ENCODE peak calls at places on chromosomes 11 and 22, in nine cellular contexts. One of them, this sample, is unnamed.

GRCh38 chr11:122405788-122406341 is 249.7 kb upstream of the UBASH3B start:
- DNase-seq in COR-L47: no peak
- DNase-seq in NCI-H82: no peak
- DNase-seq in PC-3: no peak
- DNase-seq in NCI-H1092: no peak
- DNase-seq in stimulated activated CD8-positive, alpha-beta memory T cell treated with anti-CD3 and anti-CD28 coated beads, Interleukin-15, amount 100 ng/mL, for 4 hours: no peak
- DNase-seq in gastrocnemius medialis: no peak
- DNase-seq in midbrain: no peak
- DNase-seq in stimulated activated CD4-positive, alpha-beta T cell treated with anti-CD3 and anti-CD28 coated beads, Interleukin-4, amount 100 ng/mL, for 48 hours: no peak
- DNase-seq in this sample: no peak

GRCh38 chr11:110613526-110613925 is 98.7 kb downstream of the ARHGAP20 start:
- DNase-seq in NCI-H1092: no peak
- DNase-seq in COR-L47: no peak
- DNase-seq in NCI-H82: no peak
- DNase-seq in gastrocnemius medialis: no peak
- DNase-seq in stimulated activated CD4-positive, alpha-beta T cell treated with anti-CD3 and anti-CD28 coated beads, Interleukin-4, amount 100 ng/mL, for 48 hours: no peak
- DNase-seq in midbrain: no peak
- DNase-seq in stimulated activated CD8-positive, alpha-beta memory T cell treated with anti-CD3 and anti-CD28 coated beads, Interleukin-15, amount 100 ng/mL, for 4 hours: no peak
- DNase-seq in PC-3: no peak
- DNase-seq in this sample: no peak

GRCh38 chr11:128629516-128630106 is 42.3 kb upstream of the ETS1 start:
- DNase-seq in NCI-H1092: no peak
- DNase-seq in midbrain: no peak
- DNase-seq in gastrocnemius medialis: no peak
- DNase-seq in PC-3: peak
- DNase-seq in COR-L47: no peak
- DNase-seq in NCI-H82: no peak
- DNase-seq in stimulated activated CD8-positive, alpha-beta memory T cell treated with anti-CD3 and anti-CD28 coated beads, Interleukin-15, amount 100 ng/mL, for 4 hours: no peak
- DNase-seq in stimulated activated CD4-positive, alpha-beta T cell treated with anti-CD3 and anti-CD28 coated beads, Interleukin-4, amount 100 ng/mL, for 48 hours: no peak
- DNase-seq in this sample: no peak

GRCh38 chr11:10410844-10411200 is 44.2 kb upstream of the AMPD3 start:
- DNase-seq in NCI-H1092: no peak
- DNase-seq in gastrocnemius medialis: no peak
- DNase-seq in stimulated activated CD4-positive, alpha-beta T cell treated with anti-CD3 and anti-CD28 coated beads, Interleukin-4, amount 100 ng/mL, for 48 hours: no peak
- DNase-seq in stimulated activated CD8-positive, alpha-beta memory T cell treated with anti-CD3 and anti-CD28 coated beads, Interleukin-15, amount 100 ng/mL, for 4 hours: no peak
- DNase-seq in COR-L47: no peak
- DNase-seq in NCI-H82: no peak
- DNase-seq in PC-3: no peak
- DNase-seq in midbrain: no peak
- DNase-seq in this sample: no peak

GRCh38 chr11:68430801-68431200 is 29.8 kb upstream of the PPP6R3 start:
- DNase-seq in NCI-H1092: no peak
- DNase-seq in midbrain: no peak
- DNase-seq in stimulated activated CD8-positive, alpha-beta memory T cell treated with anti-CD3 and anti-CD28 coated beads, Interleukin-15, amount 100 ng/mL, for 4 hours: no peak
- DNase-seq in stimulated activated CD4-positive, alpha-beta T cell treated with anti-CD3 and anti-CD28 coated beads, Interleukin-4, amount 100 ng/mL, for 48 hours: no peak
- DNase-seq in gastrocnemius medialis: no peak
- DNase-seq in NCI-H82: no peak
- DNase-seq in PC-3: peak
- DNase-seq in COR-L47: no peak
- DNase-seq in this sample: no peak

GRCh38 chr11:120179071-120179672 is 31.7 kb upstream of the OAF start:
- DNase-seq in stimulated activated CD4-positive, alpha-beta T cell treated with anti-CD3 and anti-CD28 coated beads, Interleukin-4, amount 100 ng/mL, for 48 hours: no peak
- DNase-seq in NCI-H1092: no peak
- DNase-seq in gastrocnemius medialis: no peak
- DNase-seq in PC-3: no peak
- DNase-seq in COR-L47: no peak
- DNase-seq in NCI-H82: no peak
- DNase-seq in midbrain: no peak
- DNase-seq in stimulated activated CD8-positive, alpha-beta memory T cell treated with anti-CD3 and anti-CD28 coated beads, Interleukin-15, amount 100 ng/mL, for 4 hours: no peak
- DNase-seq in this sample: peak

GRCh38 chr11:133038850-133039249 is 493.5 kb downstream of the OPCML start:
- DNase-seq in stimulated activated CD4-positive, alpha-beta T cell treated with anti-CD3 and anti-CD28 coated beads, Interleukin-4, amount 100 ng/mL, for 48 hours: no peak
- DNase-seq in NCI-H82: no peak
- DNase-seq in midbrain: no peak
- DNase-seq in COR-L47: no peak
- DNase-seq in gastrocnemius medialis: no peak
- DNase-seq in stimulated activated CD8-positive, alpha-beta memory T cell treated with anti-CD3 and anti-CD28 coated beads, Interleukin-15, amount 100 ng/mL, for 4 hours: no peak
- DNase-seq in PC-3: no peak
- DNase-seq in NCI-H1092: no peak
- DNase-seq in this sample: no peak

GRCh38 chr11:121625784-121626506 is 173.2 kb upstream of the SORL1-AS1 start:
- DNase-seq in NCI-H1092: no peak
- DNase-seq in NCI-H82: no peak
- DNase-seq in midbrain: peak
- DNase-seq in COR-L47: no peak
- DNase-seq in gastrocnemius medialis: no peak
- DNase-seq in PC-3: no peak
- DNase-seq in stimulated activated CD8-positive, alpha-beta memory T cell treated with anti-CD3 and anti-CD28 coated beads, Interleukin-15, amount 100 ng/mL, for 4 hours: no peak
- DNase-seq in stimulated activated CD4-positive, alpha-beta T cell treated with anti-CD3 and anti-CD28 coated beads, Interleukin-4, amount 100 ng/mL, for 48 hours: no peak
- DNase-seq in this sample: no peak

GRCh38 chr11:35590412-35590811 is 27.8 kb upstream of the FJX1 start:
- DNase-seq in midbrain: no peak
- DNase-seq in stimulated activated CD8-positive, alpha-beta memory T cell treated with anti-CD3 and anti-CD28 coated beads, Interleukin-15, amount 100 ng/mL, for 4 hours: no peak
- DNase-seq in gastrocnemius medialis: no peak
- DNase-seq in NCI-H1092: no peak
- DNase-seq in stimulated activated CD4-positive, alpha-beta T cell treated with anti-CD3 and anti-CD28 coated beads, Interleukin-4, amount 100 ng/mL, for 48 hours: no peak
- DNase-seq in PC-3: peak
- DNase-seq in NCI-H82: no peak
- DNase-seq in COR-L47: no peak
- DNase-seq in this sample: peak

GRCh38 chr11:45643585-45643984 is 21.8 kb downstream of the CHST1 start:
- DNase-seq in COR-L47: no peak
- DNase-seq in stimulated activated CD8-positive, alpha-beta memory T cell treated with anti-CD3 and anti-CD28 coated beads, Interleukin-15, amount 100 ng/mL, for 4 hours: no peak
- DNase-seq in stimulated activated CD4-positive, alpha-beta T cell treated with anti-CD3 and anti-CD28 coated beads, Interleukin-4, amount 100 ng/mL, for 48 hours: no peak
- DNase-seq in midbrain: no peak
- DNase-seq in PC-3: no peak
- DNase-seq in NCI-H82: no peak
- DNase-seq in NCI-H1092: no peak
- DNase-seq in gastrocnemius medialis: no peak
- DNase-seq in this sample: no peak

GRCh38 chr11:44427432-44427831 is 117.5 kb upstream of the ALX4 start:
- DNase-seq in NCI-H82: peak
- DNase-seq in midbrain: no peak
- DNase-seq in gastrocnemius medialis: no peak
- DNase-seq in stimulated activated CD4-positive, alpha-beta T cell treated with anti-CD3 and anti-CD28 coated beads, Interleukin-4, amount 100 ng/mL, for 48 hours: peak
- DNase-seq in PC-3: peak
- DNase-seq in stimulated activated CD8-positive, alpha-beta memory T cell treated with anti-CD3 and anti-CD28 coated beads, Interleukin-15, amount 100 ng/mL, for 4 hours: no peak
- DNase-seq in COR-L47: no peak
- DNase-seq in NCI-H1092: no peak
- DNase-seq in this sample: no peak

GRCh38 chr11:33638608-33639007 is 62.0 kb downstream of the C11orf91 start:
- DNase-seq in COR-L47: no peak
- DNase-seq in stimulated activated CD4-positive, alpha-beta T cell treated with anti-CD3 and anti-CD28 coated beads, Interleukin-4, amount 100 ng/mL, for 48 hours: no peak
- DNase-seq in PC-3: no peak
- DNase-seq in gastrocnemius medialis: no peak
- DNase-seq in NCI-H82: no peak
- DNase-seq in NCI-H1092: no peak
- DNase-seq in midbrain: no peak
- DNase-seq in stimulated activated CD8-positive, alpha-beta memory T cell treated with anti-CD3 and anti-CD28 coated beads, Interleukin-15, amount 100 ng/mL, for 4 hours: no peak
- DNase-seq in this sample: no peak

GRCh38 chr11:102552447-102553200 is 22.1 kb upstream of the MMP7 start:
- DNase-seq in COR-L47: no peak
- DNase-seq in stimulated activated CD8-positive, alpha-beta memory T cell treated with anti-CD3 and anti-CD28 coated beads, Interleukin-15, amount 100 ng/mL, for 4 hours: no peak
- DNase-seq in stimulated activated CD4-positive, alpha-beta T cell treated with anti-CD3 and anti-CD28 coated beads, Interleukin-4, amount 100 ng/mL, for 48 hours: no peak
- DNase-seq in gastrocnemius medialis: no peak
- DNase-seq in NCI-H1092: no peak
- DNase-seq in PC-3: peak
- DNase-seq in NCI-H82: peak
- DNase-seq in midbrain: no peak
- DNase-seq in this sample: peak

GRCh38 chr11:108780119-108780518 is 115.2 kb downstream of the DDX10 start:
- DNase-seq in NCI-H1092: no peak
- DNase-seq in stimulated activated CD8-positive, alpha-beta memory T cell treated with anti-CD3 and anti-CD28 coated beads, Interleukin-15, amount 100 ng/mL, for 4 hours: no peak
- DNase-seq in stimulated activated CD4-positive, alpha-beta T cell treated with anti-CD3 and anti-CD28 coated beads, Interleukin-4, amount 100 ng/mL, for 48 hours: no peak
- DNase-seq in midbrain: no peak
- DNase-seq in gastrocnemius medialis: no peak
- DNase-seq in COR-L47: no peak
- DNase-seq in NCI-H82: no peak
- DNase-seq in PC-3: peak
- DNase-seq in this sample: peak

GRCh38 chr22:24367841-24368240 is 59.6 kb upstream of the ADORA2A start:
- DNase-seq in COR-L47: no peak
- DNase-seq in PC-3: peak
- DNase-seq in stimulated activated CD4-positive, alpha-beta T cell treated with anti-CD3 and anti-CD28 coated beads, Interleukin-4, amount 100 ng/mL, for 48 hours: no peak
- DNase-seq in stimulated activated CD8-positive, alpha-beta memory T cell treated with anti-CD3 and anti-CD28 coated beads, Interleukin-15, amount 100 ng/mL, for 4 hours: no peak
- DNase-seq in NCI-H82: no peak
- DNase-seq in midbrain: no peak
- DNase-seq in gastrocnemius medialis: no peak
- DNase-seq in NCI-H1092: no peak
- DNase-seq in this sample: peak